ENCODE peak calls at places on chromosomes 6 and 20, in ten cellular contexts. One of them, this sample, is unnamed.

GRCh38 chr20:9439806-9440205 is 74.6 kb upstream of the LAMP5 start:
- DNase-seq in brain microvascular endothelial cell: no peak
- DNase-seq in stimulated activated CD4-positive, alpha-beta T cell treated with anti-CD3 and anti-CD28 coated beads, Interleukin-1b, Interleukin-23, amount 100 ng/mL, for 24 hours: no peak
- DNase-seq in memory B cell: no peak
- DNase-seq in activated naive CD4-positive, alpha-beta T cell: no peak
- DNase-seq in stimulated activated CD8-positive, alpha-beta memory T cell treated with anti-CD3 and anti-CD28 coated beads, Interleukin-2, amount 100 ng/mL, for 1 hour: no peak
- DNase-seq in activated T-helper 1 cell treated with anti-CD3 and anti-CD28 coated beads, Interleukin-2, amount 50 U/mL, for 16 hours: no peak
- DNase-seq in cardiac septum: no peak
- DNase-seq in G401: no peak
- DNase-seq in left lung: no peak
- DNase-seq in this sample: no peak

GRCh38 chr20:21166801-21167200 is 40.9 kb downstream of the KIZ start:
- DNase-seq in stimulated activated CD8-positive, alpha-beta memory T cell treated with anti-CD3 and anti-CD28 coated beads, Interleukin-2, amount 100 ng/mL, for 1 hour: no peak
- DNase-seq in left lung: no peak
- DNase-seq in activated T-helper 1 cell treated with anti-CD3 and anti-CD28 coated beads, Interleukin-2, amount 50 U/mL, for 16 hours: no peak
- DNase-seq in activated naive CD4-positive, alpha-beta T cell: no peak
- DNase-seq in memory B cell: no peak
- DNase-seq in stimulated activated CD4-positive, alpha-beta T cell treated with anti-CD3 and anti-CD28 coated beads, Interleukin-1b, Interleukin-23, amount 100 ng/mL, for 24 hours: no peak
- DNase-seq in cardiac septum: no peak
- DNase-seq in G401: no peak
- DNase-seq in brain microvascular endothelial cell: no peak
- DNase-seq in this sample: no peak

GRCh38 chr6:52577022-52577777 is at the start of gene TRAM2:
- DNase-seq in stimulated activated CD8-positive, alpha-beta memory T cell treated with anti-CD3 and anti-CD28 coated beads, Interleukin-2, amount 100 ng/mL, for 1 hour: peak
- DNase-seq in activated naive CD4-positive, alpha-beta T cell: peak
- DNase-seq in cardiac septum: peak
- DNase-seq in left lung: peak
- DNase-seq in G401: peak
- DNase-seq in stimulated activated CD4-positive, alpha-beta T cell treated with anti-CD3 and anti-CD28 coated beads, Interleukin-1b, Interleukin-23, amount 100 ng/mL, for 24 hours: peak
- DNase-seq in activated T-helper 1 cell treated with anti-CD3 and anti-CD28 coated beads, Interleukin-2, amount 50 U/mL, for 16 hours: peak
- DNase-seq in brain microvascular endothelial cell: peak
- DNase-seq in memory B cell: peak
- DNase-seq in this sample: peak

GRCh38 chr6:111087871-111088667 is 766 bp downstream of the SLC16A10 start:
- DNase-seq in cardiac septum: no peak
- DNase-seq in activated naive CD4-positive, alpha-beta T cell: peak
- DNase-seq in memory B cell: peak
- DNase-seq in left lung: peak
- DNase-seq in stimulated activated CD8-positive, alpha-beta memory T cell treated with anti-CD3 and anti-CD28 coated beads, Interleukin-2, amount 100 ng/mL, for 1 hour: peak
- DNase-seq in stimulated activated CD4-positive, alpha-beta T cell treated with anti-CD3 and anti-CD28 coated beads, Interleukin-1b, Interleukin-23, amount 100 ng/mL, for 24 hours: peak
- DNase-seq in activated T-helper 1 cell treated with anti-CD3 and anti-CD28 coated beads, Interleukin-2, amount 50 U/mL, for 16 hours: peak
- DNase-seq in G401: peak
- DNase-seq in brain microvascular endothelial cell: no peak
- DNase-seq in this sample: no peak

GRCh38 chr6:107589199-107589598 is 99.3 kb downstream of the SOBP start:
- DNase-seq in stimulated activated CD8-positive, alpha-beta memory T cell treated with anti-CD3 and anti-CD28 coated beads, Interleukin-2, amount 100 ng/mL, for 1 hour: no peak
- DNase-seq in memory B cell: no peak
- DNase-seq in cardiac septum: no peak
- DNase-seq in activated naive CD4-positive, alpha-beta T cell: no peak
- DNase-seq in brain microvascular endothelial cell: no peak
- DNase-seq in left lung: no peak
- DNase-seq in activated T-helper 1 cell treated with anti-CD3 and anti-CD28 coated beads, Interleukin-2, amount 50 U/mL, for 16 hours: no peak
- DNase-seq in G401: no peak
- DNase-seq in stimulated activated CD4-positive, alpha-beta T cell treated with anti-CD3 and anti-CD28 coated beads, Interleukin-1b, Interleukin-23, amount 100 ng/mL, for 24 hours: no peak
- DNase-seq in this sample: no peak

GRCh38 chr20:62214067-62214466 is 6.0 kb downstream of the HRH3 start:
- DNase-seq in cardiac septum: no peak
- DNase-seq in activated naive CD4-positive, alpha-beta T cell: no peak
- DNase-seq in stimulated activated CD4-positive, alpha-beta T cell treated with anti-CD3 and anti-CD28 coated beads, Interleukin-1b, Interleukin-23, amount 100 ng/mL, for 24 hours: no peak
- DNase-seq in memory B cell: no peak
- DNase-seq in G401: no peak
- DNase-seq in activated T-helper 1 cell treated with anti-CD3 and anti-CD28 coated beads, Interleukin-2, amount 50 U/mL, for 16 hours: no peak
- DNase-seq in left lung: no peak
- DNase-seq in stimulated activated CD8-positive, alpha-beta memory T cell treated with anti-CD3 and anti-CD28 coated beads, Interleukin-2, amount 100 ng/mL, for 1 hour: no peak
- DNase-seq in brain microvascular endothelial cell: no peak
- DNase-seq in this sample: no peak

GRCh38 chr6:156741287-156742073 is 35.7 kb upstream of the ARID1B start:
- DNase-seq in G401: no peak
- DNase-seq in activated naive CD4-positive, alpha-beta T cell: no peak
- DNase-seq in cardiac septum: no peak
- DNase-seq in left lung: no peak
- DNase-seq in memory B cell: no peak
- DNase-seq in activated T-helper 1 cell treated with anti-CD3 and anti-CD28 coated beads, Interleukin-2, amount 50 U/mL, for 16 hours: no peak
- DNase-seq in brain microvascular endothelial cell: no peak
- DNase-seq in stimulated activated CD8-positive, alpha-beta memory T cell treated with anti-CD3 and anti-CD28 coated beads, Interleukin-2, amount 100 ng/mL, for 1 hour: no peak
- DNase-seq in stimulated activated CD4-positive, alpha-beta T cell treated with anti-CD3 and anti-CD28 coated beads, Interleukin-1b, Interleukin-23, amount 100 ng/mL, for 24 hours: no peak
- DNase-seq in this sample: no peak

GRCh38 chr20:62088258-62089127 is 22.8 kb upstream of the TAF4 start:
- DNase-seq in memory B cell: no peak
- DNase-seq in cardiac septum: no peak
- DNase-seq in stimulated activated CD4-positive, alpha-beta T cell treated with anti-CD3 and anti-CD28 coated beads, Interleukin-1b, Interleukin-23, amount 100 ng/mL, for 24 hours: no peak
- DNase-seq in G401: no peak
- DNase-seq in brain microvascular endothelial cell: peak
- DNase-seq in activated naive CD4-positive, alpha-beta T cell: no peak
- DNase-seq in activated T-helper 1 cell treated with anti-CD3 and anti-CD28 coated beads, Interleukin-2, amount 50 U/mL, for 16 hours: no peak
- DNase-seq in left lung: no peak
- DNase-seq in stimulated activated CD8-positive, alpha-beta memory T cell treated with anti-CD3 and anti-CD28 coated beads, Interleukin-2, amount 100 ng/mL, for 1 hour: no peak
- DNase-seq in this sample: peak

GRCh38 chr20:45578151-45578660 is 878 bp downstream of the WFDC8 start:
- DNase-seq in G401: no peak
- DNase-seq in left lung: no peak
- DNase-seq in activated T-helper 1 cell treated with anti-CD3 and anti-CD28 coated beads, Interleukin-2, amount 50 U/mL, for 16 hours: no peak
- DNase-seq in brain microvascular endothelial cell: no peak
- DNase-seq in stimulated activated CD4-positive, alpha-beta T cell treated with anti-CD3 and anti-CD28 coated beads, Interleukin-1b, Interleukin-23, amount 100 ng/mL, for 24 hours: no peak
- DNase-seq in stimulated activated CD8-positive, alpha-beta memory T cell treated with anti-CD3 and anti-CD28 coated beads, Interleukin-2, amount 100 ng/mL, for 1 hour: no peak
- DNase-seq in activated naive CD4-positive, alpha-beta T cell: no peak
- DNase-seq in memory B cell: no peak
- DNase-seq in cardiac septum: no peak
- DNase-seq in this sample: no peak

GRCh38 chr6:85660181-85660611 is 17.5 kb upstream of the SYNCRIP start:
- DNase-seq in activated T-helper 1 cell treated with anti-CD3 and anti-CD28 coated beads, Interleukin-2, amount 50 U/mL, for 16 hours: no peak
- DNase-seq in cardiac septum: no peak
- DNase-seq in memory B cell: no peak
- DNase-seq in stimulated activated CD8-positive, alpha-beta memory T cell treated with anti-CD3 and anti-CD28 coated beads, Interleukin-2, amount 100 ng/mL, for 1 hour: no peak
- DNase-seq in stimulated activated CD4-positive, alpha-beta T cell treated with anti-CD3 and anti-CD28 coated beads, Interleukin-1b, Interleukin-23, amount 100 ng/mL, for 24 hours: no peak
- DNase-seq in G401: no peak
- DNase-seq in brain microvascular endothelial cell: peak
- DNase-seq in left lung: no peak
- DNase-seq in activated naive CD4-positive, alpha-beta T cell: no peak
- DNase-seq in this sample: peak

GRCh38 chr6:149233056-149233715 is 84.3 kb upstream of the TAB2 start:
- DNase-seq in brain microvascular endothelial cell: peak
- DNase-seq in G401: no peak
- DNase-seq in activated T-helper 1 cell treated with anti-CD3 and anti-CD28 coated beads, Interleukin-2, amount 50 U/mL, for 16 hours: peak
- DNase-seq in stimulated activated CD4-positive, alpha-beta T cell treated with anti-CD3 and anti-CD28 coated beads, Interleukin-1b, Interleukin-23, amount 100 ng/mL, for 24 hours: no peak
- DNase-seq in cardiac septum: no peak
- DNase-seq in stimulated activated CD8-positive, alpha-beta memory T cell treated with anti-CD3 and anti-CD28 coated beads, Interleukin-2, amount 100 ng/mL, for 1 hour: no peak
- DNase-seq in activated naive CD4-positive, alpha-beta T cell: no peak
- DNase-seq in left lung: no peak
- DNase-seq in memory B cell: no peak
- DNase-seq in this sample: peak

GRCh38 chr6:133227344-133227743 is 13.8 kb upstream of the EYA4 start:
- DNase-seq in activated T-helper 1 cell treated with anti-CD3 and anti-CD28 coated beads, Interleukin-2, amount 50 U/mL, for 16 hours: no peak
- DNase-seq in memory B cell: no peak
- DNase-seq in left lung: no peak
- DNase-seq in G401: no peak
- DNase-seq in brain microvascular endothelial cell: no peak
- DNase-seq in cardiac septum: no peak
- DNase-seq in activated naive CD4-positive, alpha-beta T cell: no peak
- DNase-seq in stimulated activated CD4-positive, alpha-beta T cell treated with anti-CD3 and anti-CD28 coated beads, Interleukin-1b, Interleukin-23, amount 100 ng/mL, for 24 hours: no peak
- DNase-seq in stimulated activated CD8-positive, alpha-beta memory T cell treated with anti-CD3 and anti-CD28 coated beads, Interleukin-2, amount 100 ng/mL, for 1 hour: no peak
- DNase-seq in this sample: no peak